ENCODE peak calls at places on chromosomes 6 and 20, in six cellular contexts. V is A549, D is HepG2, Q is GM12878, P is K562, F is endothelial cell of umbilical vein. R is an unnamed sample.

GRCh38 chr20:57659789-57660509 is 39.7 kb upstream of the ZBP1 start:
- DNase-seq in V (no peak), D (no peak), Q (no peak), P (no peak), F (no peak), R (no peak)

GRCh38 chr6:125913864-125914351 is 42.7 kb upstream of the HINT3 start:
- DNase-seq in V (peak; percentile 32), D (no peak), Q (no peak), P (no peak), F (peak; percentile 78), R (no peak)

GRCh38 chr20:51361258-51361657 is 181.3 kb downstream of the NFATC2 start:
- DNase-seq in V (no peak), D (no peak), Q (no peak), P (no peak), F (no peak), R (no peak)

GRCh38 chr6:72844614-72845013 is 222.8 kb downstream of the KCNQ5 start:
- DNase-seq in V (no peak), D (no peak), Q (no peak), P (no peak), F (no peak), R (no peak)

GRCh38 chr6:11144393-11144829 is 32.9 kb upstream of the ERVFRD-1 start:
- DNase-seq in V (peak; percentile 73), D (peak; percentile 77), Q (peak; percentile 49), P (peak; percentile 81), F (peak; percentile 70), R (peak; percentile 86)

GRCh38 chr6:104686550-104687155 is 173.1 kb downstream of the HACE1 start:
- DNase-seq in V (no peak), D (no peak), Q (no peak), P (no peak), F (no peak), R (no peak)

GRCh38 chr6:119096683-119097310 is 18.3 kb upstream of the FAM184A start:
- DNase-seq in V (no peak), D (no peak), Q (no peak), P (no peak), F (peak; percentile 34), R (no peak)

GRCh38 chr20:46350201-46350985 is 42.1 kb upstream of the CDH22 start:
- DNase-seq in V (no peak), D (no peak), Q (peak; percentile 54), P (peak; percentile 90), F (peak; percentile 60), R (peak; percentile 86)

GRCh38 chr6:21738180-21739094 is 144.9 kb downstream of the SOX4 start:
- DNase-seq in V (peak; percentile 36), D (no peak), Q (no peak), P (no peak), F (no peak), R (no peak)

GRCh38 chr6:36239710-36240256 is 30.1 kb upstream of the PNPLA1 start:
- DNase-seq in V (no peak), D (peak; percentile 34), Q (no peak), P (no peak), F (no peak), R (no peak)

GRCh38 chr20:54223751-54224150 is 15.9 kb downstream of the PFDN4 start:
- DNase-seq in V (no peak), D (no peak), Q (no peak), P (no peak), F (no peak), R (no peak)

GRCh38 chr6:156507656-156508055 is 269.5 kb upstream of the ARID1B start:
- DNase-seq in V (no peak), D (no peak), Q (no peak), P (no peak), F (no peak), R (no peak)

GRCh38 chr6:80314531-80314930 is 208.1 kb downstream of the BCKDHB start:
- DNase-seq in V (no peak), D (no peak), Q (no peak), P (no peak), F (no peak), R (no peak)

GRCh38 chr6:49787176-49787575 is at the start of gene PGK2:
- DNase-seq in V (no peak), D (no peak), Q (no peak), P (peak; percentile 57), F (no peak), R (peak; percentile 16)

GRCh38 chr6:41917528-41917927 is 3.4 kb downstream of the MED20 start:
- DNase-seq in V (peak; percentile 72), D (no peak), Q (no peak), P (no peak), F (peak; percentile 83), R (no peak)

GRCh38 chr6:161232001-161232400 is 41.9 kb downstream of the AGPAT4 start:
- DNase-seq in V (no peak), D (no peak), Q (no peak), P (no peak), F (no peak), R (no peak)

GRCh38 chr6:74585779-74586178 is 620.1 kb downstream of the COL12A1 start:
- DNase-seq in V (no peak), D (no peak), Q (no peak), P (no peak), F (peak; percentile 66), R (no peak)

GRCh38 chr6:25006565-25007001 is 70.8 kb upstream of the RIPOR2 start:
- DNase-seq in V (no peak), D (no peak), Q (no peak), P (no peak), F (peak; percentile 68), R (peak; percentile 79)

GRCh38 chr20:25324412-25324811 is 66.2 kb downstream of the ABHD12 start:
- DNase-seq in V (no peak), D (no peak), Q (no peak), P (no peak), F (no peak), R (peak; percentile 88)

GRCh38 chr6:3456794-3457709 is at the start of gene SLC22A23:
- DNase-seq in V (peak; percentile 79), D (peak; percentile 56), Q (no peak), P (peak; percentile 98), F (peak; percentile 39), R (peak; percentile 53)

GRCh38 chr6:159170999-159171712 is 2.0 kb downstream of the FNDC1 start:
- DNase-seq in V (no peak), D (no peak), Q (no peak), P (no peak), F (no peak), R (no peak)

GRCh38 chr6:46745973-46746372 is 760 bp upstream of the ANKRD66 start:
- DNase-seq in V (no peak), D (no peak), Q (no peak), P (no peak), F (no peak), R (no peak)

GRCh38 chr6:38021571-38021970 is 202.0 kb downstream of the ZFAND3 start:
- DNase-seq in V (no peak), D (no peak), Q (no peak), P (no peak), F (no peak), R (no peak)

GRCh38 chr6:26268659-26269402 is 96.2 kb upstream of the BTN3A2 start:
- DNase-seq in V (no peak), D (peak; percentile 22), Q (no peak), P (no peak), F (no peak), R (peak; percentile 61)

GRCh38 chr6:26270903-26271639 is 93.9 kb upstream of the BTN3A2 start:
- DNase-seq in V (no peak), D (no peak), Q (peak; percentile 98), P (no peak), F (peak; percentile 93), R (peak; percentile 92)

GRCh38 chr6:26269406-26270120 is 95.4 kb upstream of the BTN3A2 start:
- DNase-seq in V (no peak), D (no peak), Q (no peak), P (no peak), F (no peak), R (no peak)

GRCh38 chr6:26271640-26272090 is 93.3 kb upstream of the BTN3A2 start:
- DNase-seq in V (no peak), D (no peak), Q (no peak), P (no peak), F (no peak), R (no peak)

GRCh38 chr6:26270121-26270861 is 94.7 kb upstream of the BTN3A2 start:
- DNase-seq in V (no peak), D (no peak), Q (no peak), P (no peak), F (no peak), R (peak; percentile 67)
- TF ChIP-seq MYC in V (no peak), D (no peak), Q (no peak), P (no peak), F (no peak), R (no peak)

GRCh38 chr6:112743343-112743742 is 396.2 kb downstream of the RFPL4B start:
- DNase-seq in V (no peak), D (no peak), Q (no peak), P (no peak), F (no peak), R (no peak)
- TF ChIP-seq MAX in V (no peak), D (no peak), Q (no peak), P (no peak), F (no peak), R (no peak)

DNA sequence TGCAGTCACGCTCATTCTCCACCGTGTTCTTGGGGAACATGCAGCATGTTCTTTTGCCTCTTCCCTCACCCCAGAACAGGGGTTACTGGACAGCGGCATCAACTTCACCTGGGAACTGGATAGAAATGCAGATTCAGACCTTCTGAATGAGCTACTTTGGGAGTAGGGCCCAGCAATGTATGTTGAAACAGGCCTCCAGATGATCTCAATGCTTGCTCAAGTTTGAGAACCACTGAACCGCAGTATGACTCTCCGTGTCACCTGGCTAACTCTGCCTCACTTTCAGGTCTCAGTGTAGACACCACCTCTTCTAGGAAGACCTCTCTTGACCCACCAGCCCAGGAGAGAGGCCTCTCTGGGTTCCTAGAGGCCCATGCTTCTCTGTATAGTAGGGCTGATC is 4.9 kb downstream of the TRIB3 start:
- DNase-seq in V (no peak), D (no peak), Q (no peak), P (no peak), F (no peak), R (no peak)
- TF ChIP-seq MYC in V (no peak), D (no peak), Q (no peak), P (no peak), F (no peak), R (no peak)

GRCh38 chr20:37238426-37238825 is 23.2 kb downstream of the GHRH start:
- DNase-seq in V (no peak), D (no peak), Q (no peak), P (no peak), F (no peak), R (no peak)

GRCh38 chr20:37236462-37236861 is 25.2 kb downstream of the GHRH start:
- DNase-seq in V (no peak), D (no peak), Q (no peak), P (no peak), F (no peak), R (no peak)

GRCh38 chr20:37240337-37241055 is 21.1 kb downstream of the GHRH start:
- DNase-seq in V (no peak), D (no peak), Q (no peak), P (no peak), F (no peak), R (no peak)

GRCh38 chr20:37237656-37238055 is 24.0 kb downstream of the GHRH start:
- DNase-seq in V (no peak), D (no peak), Q (no peak), P (no peak), F (no peak), R (no peak)

DNA sequence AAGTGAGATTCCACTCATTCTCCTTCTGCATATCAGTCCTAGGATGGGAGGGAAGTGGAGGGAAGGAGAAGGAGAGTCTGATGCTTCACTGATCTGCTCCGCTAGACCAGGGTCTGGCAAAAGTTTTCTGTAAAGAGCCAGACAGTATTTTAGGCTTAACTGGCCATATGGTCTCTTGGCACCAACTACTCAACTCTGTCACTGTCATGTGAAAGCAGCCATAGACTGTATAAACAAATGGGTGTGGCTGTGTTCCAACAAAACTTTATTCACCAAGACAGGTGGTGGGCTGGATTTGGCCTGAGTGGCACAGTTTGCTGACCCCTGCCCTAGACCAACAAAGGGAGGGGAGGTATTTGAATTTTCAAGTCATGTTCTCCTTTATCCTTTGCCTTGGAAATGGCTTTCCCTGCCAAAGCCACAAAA is 22.6 kb downstream of the GHRH start:
- DNase-seq in V (no peak), D (no peak), Q (no peak), P (no peak), F (no peak), R (no peak)
- TF ChIP-seq MAX in V (no peak), D (no peak), Q (no peak), P (no peak), F (no peak), R (no peak)

R was measured in NB4.